ENCODE peak calls at places on chromosomes 13 and 19, in seven cellular contexts. One of them, this sample, is unnamed.

GRCh38 chr13:44818428-44818827 is 170.8 kb downstream of the NUFIP1 start:
- DNase-seq in uterus: no peak
- DNase-seq in cardiac muscle cell: peak; percentile 20
- DNase-seq in astrocyte: no peak
- DNase-seq in psoas muscle: no peak
- DNase-seq in PC-3: peak; percentile 30
- DNase-seq in CD4-positive, alpha-beta T cell: no peak
- DNase-seq in this sample: no peak

GRCh38 chr19:34173145-34173956 is 1.0 kb downstream of the LSM14A start:
- DNase-seq in uterus: peak; percentile 23
- DNase-seq in cardiac muscle cell: peak; percentile 51
- DNase-seq in astrocyte: peak; percentile 48
- DNase-seq in psoas muscle: peak; percentile 54
- DNase-seq in PC-3: peak; percentile 61
- DNase-seq in CD4-positive, alpha-beta T cell: no peak
- DNase-seq in this sample: peak; percentile 44

GRCh38 chr13:70527553-70527952 is 419.3 kb upstream of the KLHL1 start:
- DNase-seq in uterus: no peak
- DNase-seq in cardiac muscle cell: no peak
- DNase-seq in astrocyte: no peak
- DNase-seq in psoas muscle: no peak
- DNase-seq in PC-3: no peak
- DNase-seq in CD4-positive, alpha-beta T cell: no peak
- DNase-seq in this sample: no peak

GRCh38 chr19:51903192-51903591 is 1.6 kb downstream of the ZNF649 start:
- DNase-seq in uterus: no peak
- DNase-seq in cardiac muscle cell: no peak
- DNase-seq in astrocyte: no peak
- DNase-seq in psoas muscle: no peak
- DNase-seq in PC-3: no peak
- DNase-seq in CD4-positive, alpha-beta T cell: no peak
- DNase-seq in this sample: no peak

GRCh38 chr13:60788156-60788829 is 391.3 kb downstream of the TDRD3 start:
- DNase-seq in uterus: peak; percentile 33
- DNase-seq in cardiac muscle cell: no peak
- DNase-seq in astrocyte: peak; percentile 44
- DNase-seq in psoas muscle: peak; percentile 45
- DNase-seq in PC-3: peak; percentile 65
- DNase-seq in CD4-positive, alpha-beta T cell: no peak
- DNase-seq in this sample: peak; percentile 88

GRCh38 chr19:29650988-29651387 is 14.3 kb upstream of the PLEKHF1 start:
- DNase-seq in uterus: no peak
- DNase-seq in cardiac muscle cell: no peak
- DNase-seq in astrocyte: no peak
- DNase-seq in psoas muscle: no peak
- DNase-seq in PC-3: no peak
- DNase-seq in CD4-positive, alpha-beta T cell: no peak
- DNase-seq in this sample: no peak

GRCh38 chr19:55494172-55494761 is 6.0 kb downstream of the SSC5D start:
- DNase-seq in uterus: peak; percentile 85
- DNase-seq in cardiac muscle cell: no peak
- DNase-seq in astrocyte: peak; percentile 31
- DNase-seq in psoas muscle: peak; percentile 78
- DNase-seq in PC-3: no peak
- DNase-seq in CD4-positive, alpha-beta T cell: no peak
- DNase-seq in this sample: no peak

GRCh38 chr13:64154514-64154913 is 2738.9 kb upstream of the PCDH20 start:
- DNase-seq in uterus: no peak
- DNase-seq in cardiac muscle cell: no peak
- DNase-seq in astrocyte: peak; percentile 6
- DNase-seq in psoas muscle: no peak
- DNase-seq in PC-3: peak; percentile 28
- DNase-seq in CD4-positive, alpha-beta T cell: no peak
- DNase-seq in this sample: peak; percentile 2

GRCh38 chr13:70755411-70755810 is 647.2 kb upstream of the KLHL1 start:
- DNase-seq in uterus: no peak
- DNase-seq in cardiac muscle cell: no peak
- DNase-seq in astrocyte: no peak
- DNase-seq in psoas muscle: no peak
- DNase-seq in PC-3: no peak
- DNase-seq in CD4-positive, alpha-beta T cell: no peak
- DNase-seq in this sample: no peak

GRCh38 chr19:45553464-45553863 is 31.1 kb downstream of the OPA3 start:
- DNase-seq in uterus: no peak
- DNase-seq in cardiac muscle cell: peak; percentile 44
- DNase-seq in astrocyte: no peak
- DNase-seq in psoas muscle: no peak
- DNase-seq in PC-3: no peak
- DNase-seq in CD4-positive, alpha-beta T cell: no peak
- DNase-seq in this sample: no peak

GRCh38 chr13:98488736-98489135 is 88.2 kb downstream of the STK24 start:
- DNase-seq in uterus: no peak
- DNase-seq in cardiac muscle cell: no peak
- DNase-seq in astrocyte: no peak
- DNase-seq in psoas muscle: no peak
- DNase-seq in PC-3: no peak
- DNase-seq in CD4-positive, alpha-beta T cell: no peak
- DNase-seq in this sample: no peak

GRCh38 chr19:44582581-44583265 is 30.6 kb upstream of the IGSF23 start:
- DNase-seq in uterus: no peak
- DNase-seq in cardiac muscle cell: peak; percentile 41
- DNase-seq in astrocyte: no peak
- DNase-seq in psoas muscle: no peak
- DNase-seq in PC-3: peak; percentile 37
- DNase-seq in CD4-positive, alpha-beta T cell: no peak
- DNase-seq in this sample: no peak

GRCh38 chr19:41808663-41809566 is 12.5 kb downstream of the CEACAM3 start:
- DNase-seq in uterus: no peak
- DNase-seq in cardiac muscle cell: no peak
- DNase-seq in astrocyte: no peak
- DNase-seq in psoas muscle: peak; percentile 55
- DNase-seq in PC-3: no peak
- DNase-seq in CD4-positive, alpha-beta T cell: no peak
- DNase-seq in this sample: no peak

GRCh38 chr19:39083983-39084731 is at the start of gene ACP7:
- DNase-seq in uterus: no peak
- DNase-seq in cardiac muscle cell: peak; percentile 11
- DNase-seq in astrocyte: no peak
- DNase-seq in psoas muscle: no peak
- DNase-seq in PC-3: peak; percentile 32
- DNase-seq in CD4-positive, alpha-beta T cell: peak; percentile 7
- DNase-seq in this sample: no peak

GRCh38 chr13:96672016-96672415 is 322.3 kb downstream of the OXGR1 start:
- DNase-seq in uterus: no peak
- DNase-seq in cardiac muscle cell: no peak
- DNase-seq in astrocyte: no peak
- DNase-seq in psoas muscle: no peak
- DNase-seq in PC-3: peak; percentile 74
- DNase-seq in CD4-positive, alpha-beta T cell: no peak
- DNase-seq in this sample: peak; percentile 22

GRCh38 chr13:55816976-55817601 is 1323.6 kb upstream of the PRR20A start:
- DNase-seq in uterus: no peak
- DNase-seq in cardiac muscle cell: no peak
- DNase-seq in astrocyte: no peak
- DNase-seq in psoas muscle: no peak
- DNase-seq in PC-3: no peak
- DNase-seq in CD4-positive, alpha-beta T cell: no peak
- DNase-seq in this sample: no peak

GRCh38 chr19:10227215-10227971 is 3.7 kb downstream of the S1PR2 start:
- DNase-seq in uterus: peak; percentile 64
- DNase-seq in cardiac muscle cell: no peak
- DNase-seq in astrocyte: no peak
- DNase-seq in psoas muscle: peak; percentile 73
- DNase-seq in PC-3: no peak
- DNase-seq in CD4-positive, alpha-beta T cell: no peak
- DNase-seq in this sample: no peak

GRCh38 chr13:27928805-27929753 is 9.3 kb downstream of the PDX1 start:
- DNase-seq in uterus: no peak
- DNase-seq in cardiac muscle cell: no peak
- DNase-seq in astrocyte: no peak
- DNase-seq in psoas muscle: no peak
- DNase-seq in PC-3: no peak
- DNase-seq in CD4-positive, alpha-beta T cell: no peak
- DNase-seq in this sample: no peak
- H3K27me3 ChIP-seq in uterus: peaks cover 2% of the 10 kb centered on the region
- H3K27me3 ChIP-seq in cardiac muscle cell: peaks cover 100% of the 10 kb centered on the region
- H3K27me3 ChIP-seq in astrocyte: peaks cover 67% of the 10 kb centered on the region
- H3K27me3 ChIP-seq in psoas muscle: peaks cover 31% of the 10 kb centered on the region
- H3K27me3 ChIP-seq in PC-3: peaks cover 49% of the 10 kb centered on the region
- H3K27me3 ChIP-seq in CD4-positive, alpha-beta T cell: peaks cover 84% of the 10 kb centered on the region
- H3K27me3 ChIP-seq in this sample: peaks cover 97% of the 10 kb centered on the region

GRCh38 chr19:28327905-28328304 is 885.0 kb downstream of the UQCRFS1 start:
- DNase-seq in uterus: no peak
- DNase-seq in cardiac muscle cell: no peak
- DNase-seq in astrocyte: no peak
- DNase-seq in psoas muscle: no peak
- DNase-seq in PC-3: no peak
- DNase-seq in CD4-positive, alpha-beta T cell: no peak
- DNase-seq in this sample: no peak

GRCh38 chr19:28319918-28320317 is 893.0 kb downstream of the UQCRFS1 start:
- DNase-seq in uterus: no peak
- DNase-seq in cardiac muscle cell: no peak
- DNase-seq in astrocyte: no peak
- DNase-seq in psoas muscle: no peak
- DNase-seq in PC-3: no peak
- DNase-seq in CD4-positive, alpha-beta T cell: no peak
- DNase-seq in this sample: no peak

GRCh38 chr19:28329429-28329828 is 883.5 kb downstream of the UQCRFS1 start:
- DNase-seq in uterus: no peak
- DNase-seq in cardiac muscle cell: no peak
- DNase-seq in astrocyte: no peak
- DNase-seq in psoas muscle: no peak
- DNase-seq in PC-3: no peak
- DNase-seq in CD4-positive, alpha-beta T cell: no peak
- DNase-seq in this sample: no peak

GRCh38 chr19:28319208-28319607 is 893.7 kb downstream of the UQCRFS1 start:
- DNase-seq in uterus: no peak
- DNase-seq in cardiac muscle cell: no peak
- DNase-seq in astrocyte: no peak
- DNase-seq in psoas muscle: no peak
- DNase-seq in PC-3: no peak
- DNase-seq in CD4-positive, alpha-beta T cell: no peak
- DNase-seq in this sample: no peak

GRCh38 chr19:28324275-28325060 is 888.5 kb downstream of the UQCRFS1 start:
- DNase-seq in uterus: no peak
- DNase-seq in cardiac muscle cell: peak; percentile 22
- DNase-seq in astrocyte: no peak
- DNase-seq in psoas muscle: no peak
- DNase-seq in PC-3: no peak
- DNase-seq in CD4-positive, alpha-beta T cell: no peak
- DNase-seq in this sample: no peak
- TF ChIP-seq CTCF in uterus: no peak
- TF ChIP-seq CTCF in cardiac muscle cell: peak; percentile 17
- TF ChIP-seq CTCF in astrocyte: no peak
- TF ChIP-seq CTCF in psoas muscle: no peak
- TF ChIP-seq CTCF in PC-3: no peak
- TF ChIP-seq CTCF in CD4-positive, alpha-beta T cell: no peak
- TF ChIP-seq CTCF in this sample: no peak

GRCh38 chr13:66210677-66211076 is 1019.5 kb downstream of the PCDH9 start:
- DNase-seq in uterus: no peak
- DNase-seq in cardiac muscle cell: no peak
- DNase-seq in astrocyte: peak; percentile 98
- DNase-seq in psoas muscle: no peak
- DNase-seq in PC-3: peak; percentile 76
- DNase-seq in CD4-positive, alpha-beta T cell: no peak
- DNase-seq in this sample: no peak

GRCh38 chr13:66212511-66212910 is 1017.6 kb downstream of the PCDH9 start:
- DNase-seq in uterus: no peak
- DNase-seq in cardiac muscle cell: no peak
- DNase-seq in astrocyte: no peak
- DNase-seq in psoas muscle: no peak
- DNase-seq in PC-3: no peak
- DNase-seq in CD4-positive, alpha-beta T cell: no peak
- DNase-seq in this sample: no peak

GRCh38 chr13:66205807-66206206 is 1024.3 kb downstream of the PCDH9 start:
- DNase-seq in uterus: no peak
- DNase-seq in cardiac muscle cell: no peak
- DNase-seq in astrocyte: no peak
- DNase-seq in psoas muscle: no peak
- DNase-seq in PC-3: no peak
- DNase-seq in CD4-positive, alpha-beta T cell: no peak
- DNase-seq in this sample: no peak

GRCh38 chr13:66207610-66208009 is 1022.5 kb downstream of the PCDH9 start:
- DNase-seq in uterus: no peak
- DNase-seq in cardiac muscle cell: no peak
- DNase-seq in astrocyte: peak; percentile 6
- DNase-seq in psoas muscle: no peak
- DNase-seq in PC-3: no peak
- DNase-seq in CD4-positive, alpha-beta T cell: no peak
- DNase-seq in this sample: no peak

GRCh38 chr13:66208589-66208988 is 1021.5 kb downstream of the PCDH9 start:
- DNase-seq in uterus: no peak
- DNase-seq in cardiac muscle cell: no peak
- DNase-seq in astrocyte: no peak
- DNase-seq in psoas muscle: no peak
- DNase-seq in PC-3: no peak
- DNase-seq in CD4-positive, alpha-beta T cell: no peak
- DNase-seq in this sample: no peak
- H3K27me3 ChIP-seq in uterus: no peaks in the 10 kb centered on the region
- H3K27me3 ChIP-seq in cardiac muscle cell: no peaks in the 10 kb centered on the region
- H3K27me3 ChIP-seq in astrocyte: no peaks in the 10 kb centered on the region
- H3K27me3 ChIP-seq in psoas muscle: no peaks in the 10 kb centered on the region
- H3K27me3 ChIP-seq in PC-3: no peaks in the 10 kb centered on the region
- H3K27me3 ChIP-seq in CD4-positive, alpha-beta T cell: no peaks in the 10 kb centered on the region
- H3K27me3 ChIP-seq in this sample: no peaks in the 10 kb centered on the region

GRCh38 chr13:28540612-28541011 is 45.7 kb upstream of the FLT1 start:
- DNase-seq in uterus: no peak
- DNase-seq in cardiac muscle cell: no peak
- DNase-seq in astrocyte: no peak
- DNase-seq in psoas muscle: no peak
- DNase-seq in PC-3: peak; percentile 8
- DNase-seq in CD4-positive, alpha-beta T cell: no peak
- DNase-seq in this sample: no peak

GRCh38 chr13:28542804-28543203 is 47.9 kb upstream of the FLT1 start:
- DNase-seq in uterus: no peak
- DNase-seq in cardiac muscle cell: no peak
- DNase-seq in astrocyte: no peak
- DNase-seq in psoas muscle: no peak
- DNase-seq in PC-3: no peak
- DNase-seq in CD4-positive, alpha-beta T cell: no peak
- DNase-seq in this sample: no peak

GRCh38 chr13:28544026-28544425 is 49.1 kb upstream of the FLT1 start:
- DNase-seq in uterus: no peak
- DNase-seq in cardiac muscle cell: no peak
- DNase-seq in astrocyte: no peak
- DNase-seq in psoas muscle: no peak
- DNase-seq in PC-3: no peak
- DNase-seq in CD4-positive, alpha-beta T cell: no peak
- DNase-seq in this sample: no peak

GRCh38 chr13:28539625-28540286 is 44.8 kb upstream of the FLT1 start:
- DNase-seq in uterus: no peak
- DNase-seq in cardiac muscle cell: no peak
- DNase-seq in astrocyte: no peak
- DNase-seq in psoas muscle: no peak
- DNase-seq in PC-3: no peak
- DNase-seq in CD4-positive, alpha-beta T cell: no peak
- DNase-seq in this sample: no peak

DNA sequence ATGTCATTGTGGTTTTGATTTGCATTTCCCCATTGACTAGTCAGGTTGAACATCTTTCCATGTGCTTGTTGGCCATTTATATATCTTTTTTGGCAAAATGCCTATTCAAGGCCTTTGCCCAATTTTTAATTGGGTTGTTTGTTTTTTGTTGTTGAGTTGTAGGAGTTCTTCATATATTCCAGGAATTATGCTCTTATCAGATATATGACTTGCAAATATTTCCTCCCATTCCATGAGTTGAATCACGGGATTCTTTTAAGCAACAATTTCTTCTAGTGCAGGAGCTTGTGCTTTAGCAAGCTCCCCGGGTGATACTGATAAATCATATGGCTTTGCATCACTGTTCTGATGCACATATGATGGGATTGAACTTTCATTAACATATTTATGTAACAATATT is 47.0 kb upstream of the FLT1 start:
- DNase-seq in uterus: no peak
- DNase-seq in cardiac muscle cell: no peak
- DNase-seq in astrocyte: no peak
- DNase-seq in psoas muscle: no peak
- DNase-seq in PC-3: no peak
- DNase-seq in CD4-positive, alpha-beta T cell: no peak
- DNase-seq in this sample: no peak
- TF ChIP-seq CTCF in uterus: no peak
- TF ChIP-seq CTCF in cardiac muscle cell: no peak
- TF ChIP-seq CTCF in astrocyte: no peak
- TF ChIP-seq CTCF in psoas muscle: no peak
- TF ChIP-seq CTCF in PC-3: no peak
- TF ChIP-seq CTCF in CD4-positive, alpha-beta T cell: no peak
- TF ChIP-seq CTCF in this sample: no peak